ENCODE peak calls at places on chromosome 2, in nine cellular contexts. W, Y, E, M, P, G, S, R and L are unnamed samples.

GRCh38 chr2:123913266-123913810 is 111.7 kb upstream of the CNTNAP5 start:
- DNase-seq in E (no peak), M (no peak), R (no peak), P (no peak), G (no peak), Y (no peak), S (no peak), W (no peak), L (no peak)

GRCh38 chr2:99520813-99521212 is 31.0 kb upstream of the REV1 start:
- DNase-seq in W (no peak), R (no peak), E (no peak), G (no peak), M (no peak), Y (no peak), P (no peak), S (no peak), L (no peak)

GRCh38 chr2:102975996-102976636 is 214.3 kb downstream of the TMEM182 start:
- DNase-seq in W (no peak), G (no peak), Y (peak; percentile 4), S (peak; percentile 84), E (peak; percentile 76), R (no peak), P (peak; percentile 73), M (no peak), L (peak; percentile 89)

GRCh38 chr2:230757476-230757875 is 44.8 kb downstream of the CAB39 start:
- DNase-seq in G (no peak), E (no peak), S (no peak), R (no peak), Y (no peak), P (no peak), M (no peak), W (no peak), L (no peak)

GRCh38 chr2:57760448-57760847 is 286.2 kb upstream of the VRK2 start:
- DNase-seq in P (no peak), S (peak; percentile 20), M (no peak), R (no peak), G (no peak), W (no peak), E (no peak), Y (no peak), L (no peak)

GRCh38 chr2:238703436-238703835 is 144.4 kb upstream of the TWIST2 start:
- DNase-seq in M (no peak), S (no peak), E (no peak), G (peak; percentile 7), Y (no peak), W (no peak), P (no peak), R (no peak), L (peak; percentile 16)

GRCh38 chr2:234187646-234188174 is 137.2 kb downstream of the SPP2 start:
- DNase-seq in G (no peak), P (no peak), Y (no peak), M (no peak), E (no peak), S (no peak), W (no peak), R (no peak), L (no peak)

GRCh38 chr2:70921839-70922590 is 13.7 kb upstream of the ATP6V1B1 start:
- DNase-seq in W (no peak), Y (no peak), R (no peak), P (peak; percentile 28), M (no peak), G (no peak), E (peak; percentile 23), S (no peak), L (peak; percentile 55)

GRCh38 chr2:2187196-2187595 is 143.9 kb downstream of the MYT1L start:
- DNase-seq in G (no peak), E (no peak), W (no peak), M (no peak), R (no peak), Y (no peak), P (no peak), S (no peak), L (no peak)

GRCh38 chr2:195471163-195471562 is 185.9 kb upstream of the SLC39A10 start:
- DNase-seq in E (no peak), Y (no peak), M (no peak), W (no peak), G (no peak), S (no peak), R (no peak), P (no peak), L (no peak)

GRCh38 chr2:132593171-132593570 is 76.8 kb downstream of the LYPD1 start:
- DNase-seq in E (peak; percentile 28), R (no peak), P (no peak), G (no peak), Y (no peak), S (no peak), M (no peak), W (no peak), L (peak; percentile 81)

GRCh38 chr2:38176619-38177021 is 100.7 kb upstream of the CYP1B1 start:
- DNase-seq in Y (no peak), M (no peak), R (no peak), E (no peak), G (no peak), W (no peak), P (no peak), S (no peak), L (no peak)

GRCh38 chr2:16378031-16378430 is 287.6 kb downstream of the CYRIA start:
- DNase-seq in Y (no peak), M (no peak), P (no peak), E (no peak), G (no peak), R (no peak), W (no peak), S (no peak), L (no peak)

GRCh38 chr2:84840306-84840705 is 40.6 kb downstream of the TRABD2A start:
- DNase-seq in E (no peak), W (no peak), R (no peak), S (peak; percentile 21), M (no peak), G (no peak), Y (no peak), P (no peak), L (no peak)

GRCh38 chr2:26086155-26086634 is 52.3 kb downstream of the RAB10 start:
- DNase-seq in W (peak; percentile 27), P (no peak), G (no peak), Y (no peak), S (no peak), R (no peak), E (no peak), M (no peak), L (no peak)

GRCh38 chr2:16943279-16943958 is 277.8 kb upstream of the CYRIA start:
- DNase-seq in S (no peak), G (no peak), Y (no peak), M (no peak), W (no peak), R (no peak), P (no peak), E (no peak), L (no peak)

GRCh38 chr2:83585250-83585649 is 873.8 kb downstream of the SUCLG1 start:
- DNase-seq in G (no peak), W (no peak), S (no peak), R (no peak), E (no peak), M (no peak), Y (no peak), P (no peak), L (no peak)
- H3K27ac ChIP-seq in G (no peak overlapping the region), W (no peak overlapping the region), S (peak overlapping the region; percentile 76), R (no peak overlapping the region), E (no peak overlapping the region), M (no peak overlapping the region), Y (no peak overlapping the region), P (no peak overlapping the region), L (peak overlapping the region; percentile 12)

DNA sequence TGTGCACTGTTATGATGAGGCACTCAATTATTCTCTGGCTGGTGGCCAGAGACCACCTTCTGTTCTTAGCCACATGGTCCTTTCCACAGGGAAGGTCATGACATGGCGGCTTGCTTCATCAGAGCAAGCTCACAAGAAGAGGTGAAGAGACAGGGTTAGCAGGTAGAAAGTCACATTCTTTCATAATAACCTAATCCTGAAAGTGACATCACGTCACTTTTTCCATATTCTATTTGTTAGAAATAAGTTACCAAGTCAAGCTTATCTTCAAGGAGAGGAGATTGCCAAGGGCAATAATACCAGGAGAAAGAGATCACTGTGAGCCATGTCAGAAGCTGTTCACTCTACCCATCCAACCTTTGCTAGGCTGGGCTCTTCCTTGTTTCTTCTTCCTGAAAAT is 139.4 kb downstream of the OSR1 start:
- DNase-seq in G (no peak), P (no peak), E (peak; percentile 15), R (no peak), W (no peak), Y (no peak), M (no peak), S (no peak), L (no peak)
- H3K4me1 ChIP-seq in G (peaks cover 5% of the 10 kb centered on the region), P (peaks cover 5% of the 10 kb centered on the region), E (no peaks in the 10 kb centered on the region), R (peaks cover 12% of the 10 kb centered on the region), W (no peaks in the 10 kb centered on the region), Y (no peaks in the 10 kb centered on the region), M (no peaks in the 10 kb centered on the region), S (no peaks in the 10 kb centered on the region), L (no peaks in the 10 kb centered on the region)

GRCh38 chr2:240571314-240571973 is 3.2 kb downstream of the RNPEPL1 start:
- DNase-seq in Y (no peak), E (no peak), G (peak; percentile 24), S (no peak), R (peak; percentile 62), P (no peak), W (no peak), M (peak; percentile 8), L (no peak)

GRCh38 chr2:240570531-240571313 is 2.4 kb downstream of the RNPEPL1 start:
- DNase-seq in M (peak; percentile 10), S (no peak), R (peak; percentile 68), E (no peak), G (peak; percentile 21), Y (no peak), W (no peak), P (no peak), L (no peak)

GRCh38 chr2:240573071-240573515 is 4.8 kb downstream of the RNPEPL1 start:
- DNase-seq in P (no peak), G (peak; percentile 20), M (no peak), W (no peak), S (no peak), R (peak; percentile 72), E (no peak), Y (no peak), L (no peak)

GRCh38 chr2:240573516-240574385 is 5.5 kb downstream of the RNPEPL1 start:
- DNase-seq in S (no peak), Y (no peak), M (no peak), W (no peak), P (no peak), R (peak; percentile 63), E (no peak), G (peak; percentile 24), L (no peak)

GRCh38 chr2:240572141-240573031 is 4.1 kb downstream of the RNPEPL1 start:
- DNase-seq in R (peak; percentile 77), Y (no peak), P (no peak), S (no peak), W (no peak), M (peak; percentile 5), E (no peak), G (peak; percentile 28), L (no peak)
- H3K27ac ChIP-seq in R (no peak overlapping the region), Y (no peak overlapping the region), P (no peak overlapping the region), S (no peak overlapping the region), W (no peak overlapping the region), M (no peak overlapping the region), E (no peak overlapping the region), G (no peak overlapping the region), L (no peak overlapping the region)

DNA sequence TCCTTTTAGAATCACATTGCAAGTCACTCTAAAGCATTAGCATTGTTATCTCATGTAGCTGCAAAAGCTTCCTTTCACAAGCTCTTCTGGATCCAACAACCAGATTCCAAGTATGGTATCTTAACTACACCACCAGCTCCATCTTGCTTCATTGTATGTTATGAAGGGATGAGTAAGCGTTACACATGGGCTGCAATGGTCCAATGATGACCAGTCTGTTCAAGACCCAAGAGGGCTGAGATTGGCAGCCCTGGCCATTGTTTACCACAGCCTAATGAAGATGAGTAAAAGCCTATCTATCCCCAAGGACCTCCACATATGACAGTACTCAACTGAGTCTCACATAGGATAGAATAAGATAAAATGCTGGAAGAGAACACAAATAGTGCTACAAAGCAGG is 6.3 kb downstream of the CFLAR start:
- DNase-seq in R (no peak), P (no peak), E (no peak), S (no peak), Y (no peak), M (no peak), G (no peak), W (no peak), L (no peak)
- H3K4me1 ChIP-seq in R (peaks cover 16% of the 10 kb centered on the region), P (no peaks in the 10 kb centered on the region), E (peaks cover 27% of the 10 kb centered on the region), S (peaks cover 39% of the 10 kb centered on the region), Y (peaks cover 79% of the 10 kb centered on the region), M (peaks cover 65% of the 10 kb centered on the region), G (peaks cover 26% of the 10 kb centered on the region), W (peaks cover 69% of the 10 kb centered on the region), L (peaks cover 19% of the 10 kb centered on the region)